ENCODE peak calls at places on chromosome 14, in eight cellular contexts. D, V, N, W, M, X, S and K are unnamed samples.

GRCh38 chr14:105852378-105853088 is 326.1 kb downstream of the TMEM121 start:
- DNase-seq in D (no peak), V (no peak), N (no peak), W (no peak), M (no peak), X (no peak), S (no peak), K (no peak)

GRCh38 chr14:92105073-92105844 is 1.1 kb downstream of the ATXN3 start:
- DNase-seq in D (peak; percentile 55), V (no peak), N (no peak), W (no peak), M (peak; percentile 20), X (peak; percentile 48), S (no peak), K (no peak)

GRCh38 chr14:54481695-54482094 is 7.1 kb downstream of the GMFB start:
- DNase-seq in D (no peak), V (no peak), N (no peak), W (no peak), M (no peak), X (peak; percentile 11), S (no peak), K (no peak)

GRCh38 chr14:70188292-70188607 is 501 bp downstream of the SLC8A3 start:
- DNase-seq in D (no peak), V (peak; percentile 27), N (no peak), W (no peak), M (no peak), X (no peak), S (peak; percentile 28), K (no peak)

GRCh38 chr14:72869407-72870329 is 24.2 kb downstream of the DPF3 start:
- DNase-seq in D (no peak), V (no peak), N (no peak), W (no peak), M (no peak), X (no peak), S (peak; percentile 58), K (no peak)

GRCh38 chr14:52429451-52429850 is 115.3 kb downstream of the PTGER2 start:
- DNase-seq in D (no peak), V (no peak), N (no peak), W (no peak), M (no peak), X (no peak), S (no peak), K (no peak)

GRCh38 chr14:23727566-23728335 is 91.6 kb downstream of the DHRS2 start:
- DNase-seq in D (peak; percentile 27), V (peak; percentile 75), N (no peak), W (no peak), M (peak; percentile 8), X (peak; percentile 26), S (peak; percentile 45), K (peak; percentile 43)

GRCh38 chr14:94600148-94600545 is 12.0 kb upstream of the SERPINA3 start:
- DNase-seq in D (no peak), V (no peak), N (no peak), W (no peak), M (no peak), X (no peak), S (no peak), K (peak; percentile 38)

GRCh38 chr14:72679106-72679505 is 214.8 kb downstream of the DPF3 start:
- DNase-seq in D (peak; percentile 56), V (peak; percentile 48), N (no peak), W (no peak), M (peak; percentile 56), X (peak; percentile 52), S (no peak), K (no peak)

GRCh38 chr14:98226411-98226810 is 1045.6 kb downstream of the BCL11B start:
- DNase-seq in D (no peak), V (no peak), N (no peak), W (no peak), M (no peak), X (no peak), S (no peak), K (no peak)

GRCh38 chr14:68626386-68626785 is 166.5 kb downstream of the ZFP36L1 start:
- DNase-seq in D (no peak), V (peak; percentile 22), N (no peak), W (no peak), M (no peak), X (no peak), S (no peak), K (peak; percentile 52)

GRCh38 chr14:68623828-68624227 is 169.0 kb downstream of the ZFP36L1 start:
- DNase-seq in D (no peak), V (no peak), N (no peak), W (no peak), M (no peak), X (no peak), S (no peak), K (no peak)

GRCh38 chr14:68623307-68623706 is 169.6 kb downstream of the ZFP36L1 start:
- DNase-seq in D (no peak), V (no peak), N (no peak), W (no peak), M (no peak), X (no peak), S (no peak), K (no peak)

GRCh38 chr14:68625366-68626090 is 167.3 kb downstream of the ZFP36L1 start:
- DNase-seq in D (no peak), V (no peak), N (no peak), W (no peak), M (no peak), X (no peak), S (no peak), K (no peak)

DNA sequence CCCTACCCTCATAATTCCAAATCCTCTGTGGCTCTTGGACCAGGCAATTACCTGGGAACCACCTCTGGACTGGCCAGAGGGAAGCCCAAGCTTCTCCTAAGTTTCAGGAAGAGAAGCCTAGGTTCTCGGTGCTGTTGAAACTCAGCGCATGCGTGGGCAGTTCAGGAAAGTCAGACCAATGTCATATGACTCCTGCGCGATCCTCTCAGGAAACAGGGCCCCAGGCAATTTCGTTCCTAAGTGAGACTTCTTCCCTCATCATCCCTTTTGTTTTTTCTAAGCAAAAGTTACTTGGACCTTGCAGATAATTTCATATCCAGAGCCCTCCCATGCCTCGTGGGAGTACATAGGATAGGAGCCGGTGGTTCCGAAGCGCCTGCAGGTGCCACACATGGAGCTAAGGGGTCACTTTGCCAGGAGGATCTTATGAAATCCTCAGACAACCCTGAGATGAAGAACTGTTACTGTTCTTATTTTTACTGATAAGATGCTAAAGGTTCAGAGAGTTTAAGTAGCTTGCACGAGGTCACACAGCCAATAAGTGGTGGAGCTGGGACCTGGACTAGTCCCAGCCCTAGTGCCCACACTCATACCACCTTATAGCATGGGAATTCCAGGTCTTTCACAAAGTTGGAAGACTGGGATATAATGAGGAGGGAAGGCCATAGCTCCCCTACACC is 168.2 kb downstream of the ZFP36L1 start:
- DNase-seq in D (no peak), V (no peak), N (peak; percentile 3), W (no peak), M (no peak), X (no peak), S (no peak), K (peak; percentile 51)
- H3K4me1 ChIP-seq in D (no peaks in the 10 kb centered on the region), V (peaks cover 7% of the 10 kb centered on the region), N (peaks cover 6% of the 10 kb centered on the region), W (peaks cover 16% of the 10 kb centered on the region), M (peaks cover 18% of the 10 kb centered on the region), X (peaks cover 7% of the 10 kb centered on the region), S (peaks cover 46% of the 10 kb centered on the region), K (peaks cover 15% of the 10 kb centered on the region)

GRCh38 chr14:43014338-43014737 is 1407.7 kb downstream of the LRFN5 start:
- DNase-seq in D (no peak), V (no peak), N (no peak), W (no peak), M (no peak), X (no peak), S (no peak), K (no peak)

DNA sequence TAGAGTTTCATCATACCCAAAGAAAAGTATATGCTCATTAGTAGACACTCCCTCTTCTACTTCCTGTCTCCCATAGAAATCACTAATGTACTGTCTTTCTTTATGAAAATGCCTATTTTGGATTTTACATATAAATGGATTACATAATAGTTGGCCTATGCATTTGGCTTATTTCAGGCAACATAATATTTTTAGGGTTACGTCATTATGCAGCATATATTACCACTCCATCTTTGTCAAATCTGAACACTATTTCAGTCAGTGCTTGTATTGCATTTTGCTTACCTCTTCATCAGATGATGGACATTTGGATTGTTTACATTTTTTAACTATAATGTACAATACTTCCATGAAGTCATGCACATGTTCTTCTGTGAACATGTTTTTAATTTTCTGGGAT is 1406.1 kb downstream of the LRFN5 start:
- DNase-seq in D (no peak), V (no peak), N (no peak), W (no peak), M (no peak), X (no peak), S (no peak), K (no peak)
- H3K4me3 ChIP-seq in D (no peak overlapping the region), V (no peak overlapping the region), N (no peak overlapping the region), W (no peak overlapping the region), M (no peak overlapping the region), X (no peak overlapping the region), S (no peak overlapping the region), K (no peak overlapping the region)

GRCh38 chr14:20970983-20971704 is 15.9 kb downstream of the RNASE2 start:
- DNase-seq in D (peak; percentile 80), V (peak; percentile 92), N (peak; percentile 84), W (peak; percentile 66), M (peak; percentile 59), X (peak; percentile 78), S (peak; percentile 93), K (peak; percentile 94)
- H3K27ac ChIP-seq in D (peak overlapping the region; percentile 6), V (no peak overlapping the region), N (peak overlapping the region; percentile 71), W (no peak overlapping the region), M (peak overlapping the region; percentile 40), X (peak overlapping the region; percentile 33), S (peak overlapping the region; percentile 82), K (peak overlapping the region; percentile 94)

DNA sequence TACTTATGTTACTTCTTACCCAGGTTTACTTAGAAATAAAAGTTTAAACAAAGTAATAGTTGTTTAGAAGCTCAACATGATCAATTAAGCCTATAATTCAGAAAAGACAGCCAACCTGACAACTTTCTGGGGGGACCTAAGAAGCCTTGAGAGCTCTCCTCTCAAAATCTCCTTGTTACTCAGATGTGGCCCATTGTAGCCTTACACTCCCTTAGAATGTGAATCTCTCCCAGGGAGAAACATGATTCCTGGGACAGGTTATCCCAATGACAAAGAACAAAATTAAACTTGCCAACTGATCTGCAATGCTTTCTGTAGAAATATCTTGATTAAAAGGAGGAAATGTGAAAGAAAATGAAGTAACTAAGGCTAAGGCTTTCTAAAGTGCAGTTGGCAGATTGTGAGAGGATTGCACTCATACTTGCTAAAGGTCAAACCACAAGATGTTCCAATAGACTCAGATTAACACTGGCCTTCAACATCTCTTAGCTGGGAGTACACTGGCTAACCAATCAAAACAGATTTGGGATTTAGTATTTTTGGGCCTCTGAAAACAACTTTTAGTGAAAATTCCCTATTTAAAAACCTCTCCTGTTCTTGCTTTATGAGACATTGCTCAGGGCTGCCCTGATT is 72.3 kb upstream of the TMX1 start:
- DNase-seq in D (peak; percentile 81), V (peak; percentile 72), N (no peak), W (no peak), M (peak; percentile 55), X (no peak), S (no peak), K (no peak)
- H3K4me1 ChIP-seq in D (no peaks in the 10 kb centered on the region), V (peaks cover 11% of the 10 kb centered on the region), N (no peaks in the 10 kb centered on the region), W (no peaks in the 10 kb centered on the region), M (no peaks in the 10 kb centered on the region), X (no peaks in the 10 kb centered on the region), S (no peaks in the 10 kb centered on the region), K (no peaks in the 10 kb centered on the region)

GRCh38 chr14:88829685-88830302 is 5.3 kb downstream of the TTC8 start:
- DNase-seq in D (no peak), V (no peak), N (no peak), W (no peak), M (no peak), X (no peak), S (no peak), K (no peak)
- H3K4me3 ChIP-seq in D (no peak overlapping the region), V (no peak overlapping the region), N (no peak overlapping the region), W (no peak overlapping the region), M (no peak overlapping the region), X (no peak overlapping the region), S (no peak overlapping the region), K (no peak overlapping the region)